ENCODE peak calls at places on chromosomes 7 and 10, in five cellular contexts. W is IMR-90, V is H1, Q is mesenchymal stem cell, E is mesendoderm. L is an unnamed sample.
A peak's percentile ranks its signal among the peaks of the same experiment; 100 is the strongest.

GRCh38 chr10:86851329-86852207 is 95.1 kb downstream of the BMPR1A start:
- DNase-seq in E (no peak), Q (no peak), V (no peak), W (peak; percentile 92), L (no peak)

GRCh38 chr10:78548369-78548985 is 514.8 kb downstream of the RPS24 start:
- DNase-seq in Q (no peak), V (no peak), W (no peak), E (no peak), L (no peak)

GRCh38 chr7:125833839-125834238 is 904.2 kb upstream of the POT1 start:
- DNase-seq in E (no peak), V (no peak), Q (no peak), W (no peak), L (no peak)

GRCh38 chr10:18196806-18197550 is 56.8 kb downstream of the CACNB2 start:
- DNase-seq in Q (no peak), E (peak; percentile 37), W (peak; percentile 33), V (no peak), L (no peak)

GRCh38 chr7:6520163-6520981 is 30.9 kb downstream of the GRID2IP start:
- DNase-seq in Q (no peak), V (no peak), E (no peak), W (no peak), L (no peak)

GRCh38 chr10:71067098-71067760 is 145.1 kb upstream of the UNC5B start:
- DNase-seq in V (no peak), Q (no peak), E (no peak), W (no peak), L (no peak)

GRCh38 chr10:29610876-29611647 is 23.7 kb downstream of the SVIL start:
- DNase-seq in Q (no peak), W (no peak), V (no peak), E (no peak), L (no peak)

GRCh38 chr7:70684173-70684572 is 447.8 kb upstream of the GALNT17 start:
- DNase-seq in E (no peak), W (no peak), V (no peak), Q (no peak), L (no peak)

GRCh38 chr7:151695856-151696555 is 176.3 kb upstream of the RHEB start:
- DNase-seq in V (no peak), E (no peak), W (no peak), Q (no peak), L (no peak)
- H2BK15ac ChIP-seq in V (peak overlapping the region; percentile 81), E (no peak overlapping the region), W (no peak overlapping the region), Q (no peak overlapping the region), L (no peak overlapping the region)

GRCh38 chr10:132500781-132501415 is 36.7 kb upstream of the INPP5A start:
- DNase-seq in V (no peak), E (no peak), W (no peak), Q (no peak), L (no peak)
- H3K4me1 ChIP-seq in V (no peaks in the 10 kb centered on the region), E (no peaks in the 10 kb centered on the region), W (peaks cover 2% of the 10 kb centered on the region), Q (peaks cover 4% of the 10 kb centered on the region), L (no peaks in the 10 kb centered on the region)

GRCh38 chr10:104033966-104034365 is 51.7 kb downstream of the COL17A1 start:
- DNase-seq in W (no peak), V (peak; percentile 45), E (no peak), Q (no peak), L (no peak)
- H2BK15ac ChIP-seq in W (no peak overlapping the region), V (no peak overlapping the region), E (no peak overlapping the region), Q (no peak overlapping the region), L (no peak overlapping the region)

GRCh38 chr10:523925-524324 is 165.5 kb downstream of the DIP2C start:
- DNase-seq in Q (no peak), E (no peak), W (no peak), V (no peak), L (no peak)
- H3K4me1 ChIP-seq in Q (peaks cover 22% of the 10 kb centered on the region), E (no peaks in the 10 kb centered on the region), W (peaks cover 20% of the 10 kb centered on the region), V (no peaks in the 10 kb centered on the region), L (no peaks in the 10 kb centered on the region)

DNA sequence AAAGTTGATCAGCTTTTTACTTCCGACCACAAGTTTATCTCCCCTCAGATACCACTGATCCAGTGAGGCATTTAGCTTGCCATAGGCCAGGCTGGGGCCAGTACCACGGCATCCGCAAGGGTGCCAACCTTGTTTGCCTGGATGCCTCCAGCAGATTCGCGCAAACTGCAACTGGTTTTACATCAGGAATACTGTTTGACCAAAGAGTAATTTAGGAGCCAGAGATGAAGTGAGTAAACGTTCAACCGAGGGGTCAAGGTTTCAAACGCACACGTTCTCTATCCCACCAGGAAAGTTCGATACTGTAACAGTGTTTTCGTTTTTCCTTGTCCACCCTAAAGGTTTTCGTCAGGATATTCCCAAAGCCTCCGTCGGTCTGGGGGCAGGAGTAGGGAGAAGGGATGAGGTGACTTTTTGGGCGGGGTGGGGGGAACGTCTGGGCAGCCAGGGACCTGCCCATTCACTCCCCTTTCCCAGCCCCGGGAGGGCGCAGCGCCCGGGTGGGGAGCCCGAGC is at the start of gene MDFIC:
- DNase-seq in Q (no peak), V (no peak), W (no peak), E (no peak), L (peak; percentile 59)
- H2BK15ac ChIP-seq in Q (peak within 1 kb of the TSS; percentile 83), V (peak within 1 kb of the TSS; percentile 40), W (peak within 1 kb of the TSS; percentile 83), E (no peak within 1 kb of the TSS), L (no peak within 1 kb of the TSS)

GRCh38 chr10:88849224-88849623 is 2.4 kb downstream of the ANKRD22 start:
- DNase-seq in W (peak; percentile 72), V (no peak), E (no peak), Q (peak; percentile 27), L (no peak)

GRCh38 chr10:88852327-88852726 is 683 bp upstream of the ANKRD22 start:
- DNase-seq in Q (no peak), V (no peak), W (no peak), E (no peak), L (no peak)

GRCh38 chr10:88853155-88853554 is 1.5 kb upstream of the ANKRD22 start:
- DNase-seq in E (no peak), W (no peak), V (no peak), Q (peak; percentile 22), L (no peak)

GRCh38 chr10:88850712-88851111 is 932 bp downstream of the ANKRD22 start:
- DNase-seq in V (no peak), W (no peak), Q (no peak), E (no peak), L (no peak)

DNA sequence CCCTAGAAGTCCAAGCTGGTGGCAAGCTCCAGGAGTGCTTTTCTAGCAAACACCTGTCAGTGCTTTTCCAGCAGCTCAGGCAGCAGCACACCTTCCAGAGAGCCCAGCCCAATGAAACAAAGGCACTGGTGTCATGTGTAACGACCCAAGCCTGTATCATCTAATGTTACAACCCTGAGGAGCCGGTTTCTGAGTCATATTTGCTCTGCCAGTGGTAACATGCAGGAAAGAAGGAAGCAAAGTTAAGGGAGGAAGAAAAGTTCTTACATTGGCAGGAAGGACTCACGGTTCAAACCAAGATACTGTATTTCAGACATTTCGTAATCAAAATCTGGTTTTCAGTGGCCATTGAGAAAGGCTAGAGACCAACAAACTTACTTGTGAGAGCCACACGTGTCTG is at the start of gene ANKRD22:
- DNase-seq in W (peak; percentile 75), V (no peak), E (peak; percentile 39), Q (peak; percentile 18), L (peak; percentile 47)
- H3K4me1 ChIP-seq in W (peaks cover 7% of the 10 kb centered on the region), V (peaks cover 3% of the 10 kb centered on the region), E (no peaks in the 10 kb centered on the region), Q (peaks cover 2% of the 10 kb centered on the region), L (no peaks in the 10 kb centered on the region)

GRCh38 chr7:100573691-100574361 is at the start of gene SAP25:
- DNase-seq in W (no peak), Q (no peak), E (no peak), V (peak; percentile 84), L (peak; percentile 70)
- H2BK15ac ChIP-seq in W (no peak within 1 kb of the TSS), Q (no peak within 1 kb of the TSS), E (no peak within 1 kb of the TSS), V (peak within 1 kb of the TSS; percentile 72), L (no peak within 1 kb of the TSS)

GRCh38 chr7:47490501-47491265 is 91.2 kb downstream of the TNS3 start:
- DNase-seq in W (no peak), Q (no peak), E (no peak), V (no peak), L (no peak)

GRCh38 chr7:47491637-47492036 is 90.3 kb downstream of the TNS3 start:
- DNase-seq in Q (no peak), V (no peak), E (no peak), W (no peak), L (no peak)

GRCh38 chr7:47488969-47489342 is 93.0 kb downstream of the TNS3 start:
- DNase-seq in W (no peak), V (no peak), Q (peak; percentile 78), E (peak; percentile 90), L (no peak)

GRCh38 chr7:47488205-47488968 is 93.5 kb downstream of the TNS3 start:
- DNase-seq in E (no peak), V (no peak), Q (peak; percentile 89), W (peak; percentile 65), L (no peak)

GRCh38 chr7:47489624-47490023 is 92.3 kb downstream of the TNS3 start:
- DNase-seq in V (no peak), W (no peak), Q (no peak), E (no peak), L (no peak)
- H3K4me1 ChIP-seq in V (peaks cover 15% of the 10 kb centered on the region), W (peaks cover 17% of the 10 kb centered on the region), Q (peaks cover 27% of the 10 kb centered on the region), E (peaks cover 10% of the 10 kb centered on the region), L (peaks cover 3% of the 10 kb centered on the region)